ENCODE peak calls at places on chromosomes 1 and 21, in nine cellular contexts. F is brain microvascular endothelial cell, X is lower lobe of right lung, Y is cardiac muscle cell, N is neural progenitor cell, G is transverse colon, V is IMR-90, U is mammary epithelial cell, L is iPS DF 6.9. J is an unnamed sample.

GRCh38 chr1:231828182-231828920 is 201.8 kb downstream of the DISC1 start:
- DNase-seq in F (peak; percentile 95), X (no peak), Y (peak; percentile 98), N (no peak), G (no peak), V (peak; percentile 95), U (peak; percentile 84), L (no peak), J (no peak)

GRCh38 chr1:184051138-184051484 is 419 bp upstream of the TSEN15 start:
- DNase-seq in F (no peak), X (no peak), Y (no peak), N (no peak), G (no peak), V (no peak), U (no peak), L (no peak), J (peak; percentile 13)

GRCh38 chr1:2786329-2787162 is 14.9 kb downstream of the TTC34 start:
- DNase-seq in F (no peak), X (peak; percentile 63), Y (no peak), N (peak; percentile 19), G (peak; percentile 57), V (no peak), U (no peak), L (no peak), J (no peak)

GRCh38 chr1:9239622-9240401 is 5.2 kb downstream of the H6PD start:
- DNase-seq in F (peak; percentile 57), X (peak; percentile 81), Y (peak; percentile 91), N (peak; percentile 30), G (peak; percentile 69), V (peak; percentile 68), U (peak; percentile 57), L (no peak), J (no peak)

GRCh38 chr1:199875856-199876255 is 151.7 kb upstream of the NR5A2 start:
- DNase-seq in F (no peak), X (no peak), Y (no peak), N (no peak), G (no peak), V (no peak), U (no peak), L (no peak), J (no peak)

GRCh38 chr1:230976825-230977747 is 1.6 kb downstream of the TTC13 start:
- DNase-seq in F (no peak), X (no peak), Y (no peak), N (no peak), G (no peak), V (no peak), U (no peak), L (no peak), J (no peak)

GRCh38 chr1:200729863-200730262 is 8.8 kb upstream of the CAMSAP2 start:
- DNase-seq in F (no peak), X (no peak), Y (no peak), N (no peak), G (no peak), V (no peak), U (no peak), L (no peak), J (no peak)

GRCh38 chr21:43266534-43266933 is 97.7 kb downstream of the CRYAA start:
- DNase-seq in F (peak; percentile 7), X (peak; percentile 19), Y (peak; percentile 69), N (no peak), G (no peak), V (no peak), U (peak; percentile 29), L (no peak), J (no peak)

GRCh38 chr21:34878501-34878900 is 170.6 kb downstream of the RUNX1 start:
- DNase-seq in F (no peak), X (peak; percentile 74), Y (no peak), N (no peak), G (peak; percentile 35), V (no peak), U (no peak), L (no peak), J (no peak)

GRCh38 chr1:180609643-180610555 is 21.9 kb upstream of the XPR1 start:
- DNase-seq in F (no peak), X (no peak), Y (peak; percentile 81), N (no peak), G (no peak), V (peak; percentile 34), U (no peak), L (no peak), J (no peak)

GRCh38 chr1:153375511-153375910 is at the start of gene S100A12:
- DNase-seq in F (peak; percentile 35), X (no peak), Y (peak; percentile 95), N (no peak), G (no peak), V (peak; percentile 70), U (peak; percentile 94), L (no peak), J (no peak)

GRCh38 chr1:6785721-6786505 is 659 bp downstream of the CAMTA1 start:
- DNase-seq in F (no peak), X (peak; percentile 51), Y (peak; percentile 35), N (peak; percentile 80), G (peak; percentile 49), V (peak; percentile 15), U (peak; percentile 12), L (no peak), J (peak; percentile 13)

GRCh38 chr1:211574705-211575104 is 4.3 kb downstream of the SLC30A1 start:
- DNase-seq in F (no peak), X (no peak), Y (no peak), N (no peak), G (no peak), V (peak; percentile 39), U (no peak), L (no peak), J (no peak)

GRCh38 chr1:171188388-171189266 is 3.5 kb downstream of the FMO2 start:
- DNase-seq in F (peak; percentile 46), X (peak; percentile 52), Y (peak; percentile 91), N (peak; percentile 59), G (peak; percentile 18), V (peak; percentile 65), U (peak; percentile 16), L (peak; percentile 57), J (peak; percentile 23)

GRCh38 chr1:74570797-74571492 is 58.5 kb upstream of the LRRC53 start:
- DNase-seq in F (no peak), X (no peak), Y (no peak), N (peak; percentile 33), G (no peak), V (no peak), U (no peak), L (no peak), J (no peak)

DNA sequence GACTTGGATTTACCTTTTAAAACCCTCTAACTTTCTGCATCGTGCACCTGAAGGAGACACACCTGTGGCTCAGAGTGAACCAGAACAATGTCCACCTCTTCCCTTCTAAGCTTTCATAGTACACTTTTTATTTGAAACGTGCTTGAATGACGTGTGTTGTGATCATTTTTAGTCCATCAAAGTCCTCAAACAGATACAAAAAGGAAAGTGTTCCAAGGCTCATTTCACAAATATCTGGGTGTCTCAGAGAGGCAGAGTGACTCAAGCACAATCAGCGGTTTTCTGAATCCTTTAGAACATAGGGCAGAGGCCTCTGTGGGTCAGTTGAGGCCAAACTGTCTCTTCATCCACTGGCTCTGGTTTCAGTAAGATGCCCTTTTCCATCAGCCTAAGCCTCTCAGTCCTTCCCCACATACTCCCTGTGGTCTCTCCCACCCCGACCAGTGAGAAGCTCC is 49.7 kb downstream of the TOMM20 start:
- DNase-seq in F (no peak), X (peak; percentile 14), Y (peak; percentile 44), N (no peak), G (no peak), V (peak; percentile 52), U (peak; percentile 80), L (no peak), J (no peak)
- H3K4me3 ChIP-seq in F (no peak overlapping the region), X (no peak overlapping the region), Y (no peak overlapping the region), N (no peak overlapping the region), G (no peak overlapping the region), V (no peak overlapping the region), U (no peak overlapping the region), L (no peak overlapping the region), J (no peak overlapping the region)

GRCh38 chr1:237293804-237294203 is 251.8 kb downstream of the RYR2 start:
- DNase-seq in F (no peak), X (no peak), Y (no peak), N (no peak), G (no peak), V (no peak), U (no peak), L (no peak), J (no peak)

GRCh38 chr1:237300642-237301041 is 258.7 kb downstream of the RYR2 start:
- DNase-seq in F (no peak), X (no peak), Y (no peak), N (no peak), G (no peak), V (no peak), U (no peak), L (no peak), J (no peak)

DNA sequence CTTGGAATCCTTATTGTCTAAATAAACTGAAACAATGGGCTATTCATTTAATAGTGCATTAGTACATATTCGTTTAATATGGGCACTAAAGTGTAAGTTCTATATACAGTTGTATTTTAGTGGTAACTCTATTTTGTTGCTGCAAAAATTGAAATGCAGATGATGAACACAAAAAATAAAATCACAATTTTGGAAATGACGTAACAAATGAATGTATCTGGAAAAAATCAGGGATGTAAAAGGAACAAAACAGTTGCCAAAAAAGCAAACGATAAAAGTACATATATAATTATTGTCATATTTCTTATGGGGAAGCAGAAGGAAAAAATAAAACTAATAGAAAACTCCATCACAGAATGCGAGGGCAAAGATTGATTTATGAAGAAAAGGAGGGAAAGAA is 254.9 kb downstream of the RYR2 start:
- DNase-seq in F (no peak), X (no peak), Y (no peak), N (no peak), G (no peak), V (no peak), U (no peak), L (no peak), J (no peak)
- H3K27ac ChIP-seq in F (no peak overlapping the region), X (no peak overlapping the region), Y (peak overlapping the region; percentile 10), N (no peak overlapping the region), G (no peak overlapping the region), V (no peak overlapping the region), U (no peak overlapping the region), L (no peak overlapping the region), J (no peak overlapping the region)

DNA sequence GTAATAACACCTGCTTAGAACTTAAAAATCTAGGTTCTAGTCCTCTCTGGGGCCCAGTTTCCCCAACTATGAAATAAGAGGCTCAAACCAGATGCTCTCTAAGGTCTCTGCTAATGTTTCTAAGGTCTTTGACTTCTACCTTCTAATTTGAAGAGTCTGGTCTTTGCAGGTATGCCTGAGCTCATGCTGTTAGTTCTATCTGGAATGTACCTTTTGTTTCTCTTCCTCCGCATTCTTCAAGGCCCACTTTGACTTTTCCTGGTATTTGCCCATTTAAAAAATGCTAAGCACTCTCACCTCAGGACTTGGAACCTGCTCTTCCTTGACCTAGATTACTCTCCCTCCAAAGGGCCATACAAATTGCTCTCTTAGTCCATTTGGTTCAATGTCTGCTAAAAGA is 13.5 kb downstream of the SLC35D1 start:
- DNase-seq in F (no peak), X (no peak), Y (no peak), N (no peak), G (no peak), V (no peak), U (no peak), L (no peak), J (no peak)
- H3K36me3 ChIP-seq in F (peaks cover 19% of the 10 kb centered on the region), X (peaks cover 85% of the 10 kb centered on the region), Y (peaks cover 70% of the 10 kb centered on the region), N (no peaks in the 10 kb centered on the region), G (peaks cover 20% of the 10 kb centered on the region), V (peaks cover 29% of the 10 kb centered on the region), U (peaks cover 15% of the 10 kb centered on the region), L (no peaks in the 10 kb centered on the region), J (no peaks in the 10 kb centered on the region)

DNA sequence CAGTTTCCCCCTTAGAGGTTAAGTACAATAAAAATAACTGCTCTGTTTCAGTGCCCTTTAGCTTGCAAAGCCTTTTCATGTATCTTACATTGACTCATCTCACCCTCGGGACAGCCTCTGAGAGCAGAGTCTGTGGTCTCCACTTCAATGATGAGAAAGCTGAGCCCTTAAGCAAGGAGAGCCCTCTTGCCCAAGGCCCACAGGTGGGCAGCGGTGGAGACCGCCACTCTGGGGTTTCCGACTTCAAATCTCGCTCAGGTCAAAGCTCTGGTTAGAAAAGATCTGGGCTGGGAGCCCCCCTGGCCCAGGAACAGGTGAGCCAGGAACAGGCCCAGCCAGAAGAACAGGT is 4.3 kb upstream of the PMVK start:
- DNase-seq in F (no peak), X (no peak), Y (no peak), N (no peak), G (no peak), V (no peak), U (no peak), L (no peak), J (no peak)
- H3K4me3 ChIP-seq in F (no peak overlapping the region), X (no peak overlapping the region), Y (no peak overlapping the region), N (no peak overlapping the region), G (no peak overlapping the region), V (no peak overlapping the region), U (no peak overlapping the region), L (no peak overlapping the region), J (no peak overlapping the region)